ENCODE peak calls at places on chromosome 12, in nine cellular contexts. One of them, this sample, is unnamed.

GRCh38 chr12:112798019-112798760 is 6.6 kb downstream of the RPH3A start:
- DNase-seq in stomach: no peak
- DNase-seq in K562: no peak
- DNase-seq in GM12891: no peak
- DNase-seq in HCT116: no peak
- DNase-seq in transverse colon: no peak
- DNase-seq in suprapubic skin: no peak
- DNase-seq in sigmoid colon: no peak
- DNase-seq in endothelial cell of umbilical vein: peak; percentile 3
- DNase-seq in this sample: no peak

GRCh38 chr12:100151769-100152168 is 9.1 kb upstream of the BLTP3B start:
- DNase-seq in stomach: no peak
- DNase-seq in K562: no peak
- DNase-seq in GM12891: no peak
- DNase-seq in HCT116: no peak
- DNase-seq in transverse colon: no peak
- DNase-seq in suprapubic skin: peak; percentile 26
- DNase-seq in sigmoid colon: no peak
- DNase-seq in endothelial cell of umbilical vein: no peak
- DNase-seq in this sample: no peak

GRCh38 chr12:18139989-18140596 is 50.1 kb upstream of the RERGL start:
- DNase-seq in stomach: no peak
- DNase-seq in K562: no peak
- DNase-seq in GM12891: no peak
- DNase-seq in HCT116: no peak
- DNase-seq in transverse colon: no peak
- DNase-seq in suprapubic skin: no peak
- DNase-seq in sigmoid colon: no peak
- DNase-seq in endothelial cell of umbilical vein: peak; percentile 20
- DNase-seq in this sample: no peak

GRCh38 chr12:105459760-105460325 is 129.4 kb downstream of the C12orf75 start:
- DNase-seq in stomach: no peak
- DNase-seq in K562: no peak
- DNase-seq in GM12891: no peak
- DNase-seq in HCT116: no peak
- DNase-seq in transverse colon: no peak
- DNase-seq in suprapubic skin: no peak
- DNase-seq in sigmoid colon: no peak
- DNase-seq in endothelial cell of umbilical vein: peak; percentile 32
- DNase-seq in this sample: no peak

GRCh38 chr12:116624516-116624915 is 65.3 kb downstream of the MAP1LC3B2 start:
- DNase-seq in stomach: no peak
- DNase-seq in K562: no peak
- DNase-seq in GM12891: no peak
- DNase-seq in HCT116: no peak
- DNase-seq in transverse colon: no peak
- DNase-seq in suprapubic skin: no peak
- DNase-seq in sigmoid colon: no peak
- DNase-seq in endothelial cell of umbilical vein: no peak
- DNase-seq in this sample: no peak

GRCh38 chr12:52126605-52127578 is 47.4 kb downstream of the SMIM41 start:
- DNase-seq in stomach: peak; percentile 55
- DNase-seq in K562: peak; percentile 7
- DNase-seq in GM12891: no peak
- DNase-seq in HCT116: no peak
- DNase-seq in transverse colon: no peak
- DNase-seq in suprapubic skin: peak; percentile 67
- DNase-seq in sigmoid colon: no peak
- DNase-seq in endothelial cell of umbilical vein: peak; percentile 98
- DNase-seq in this sample: no peak

GRCh38 chr12:110668480-110669192 is 20.3 kb downstream of the HVCN1 start:
- DNase-seq in stomach: no peak
- DNase-seq in K562: no peak
- DNase-seq in GM12891: no peak
- DNase-seq in HCT116: no peak
- DNase-seq in transverse colon: no peak
- DNase-seq in suprapubic skin: no peak
- DNase-seq in sigmoid colon: no peak
- DNase-seq in endothelial cell of umbilical vein: no peak
- DNase-seq in this sample: no peak

GRCh38 chr12:13038491-13039161 is 5.6 kb upstream of the FAM234B start:
- DNase-seq in stomach: no peak
- DNase-seq in K562: no peak
- DNase-seq in GM12891: no peak
- DNase-seq in HCT116: no peak
- DNase-seq in transverse colon: no peak
- DNase-seq in suprapubic skin: no peak
- DNase-seq in sigmoid colon: no peak
- DNase-seq in endothelial cell of umbilical vein: no peak
- DNase-seq in this sample: no peak

GRCh38 chr12:6765634-6766581 is at the start of gene PTMS:
- DNase-seq in stomach: peak; percentile 63
- DNase-seq in K562: peak; percentile 82
- DNase-seq in GM12891: no peak
- DNase-seq in HCT116: peak; percentile 83
- DNase-seq in transverse colon: peak; percentile 79
- DNase-seq in suprapubic skin: peak; percentile 87
- DNase-seq in sigmoid colon: peak; percentile 97
- DNase-seq in endothelial cell of umbilical vein: peak; percentile 81
- DNase-seq in this sample: no peak

GRCh38 chr12:96908170-96908675 is 1.2 kb downstream of the NEDD1 start:
- DNase-seq in stomach: no peak
- DNase-seq in K562: peak; percentile 34
- DNase-seq in GM12891: no peak
- DNase-seq in HCT116: no peak
- DNase-seq in transverse colon: no peak
- DNase-seq in suprapubic skin: no peak
- DNase-seq in sigmoid colon: no peak
- DNase-seq in endothelial cell of umbilical vein: no peak
- DNase-seq in this sample: no peak

GRCh38 chr12:111428728-111429175 is 23.0 kb downstream of the SH2B3 start:
- DNase-seq in stomach: no peak
- DNase-seq in K562: no peak
- DNase-seq in GM12891: no peak
- DNase-seq in HCT116: no peak
- DNase-seq in transverse colon: peak; percentile 70
- DNase-seq in suprapubic skin: peak; percentile 79
- DNase-seq in sigmoid colon: no peak
- DNase-seq in endothelial cell of umbilical vein: peak; percentile 73
- DNase-seq in this sample: no peak

GRCh38 chr12:4423528-4424195 is 22.0 kb downstream of the FGF6 start:
- DNase-seq in stomach: no peak
- DNase-seq in K562: no peak
- DNase-seq in GM12891: no peak
- DNase-seq in HCT116: no peak
- DNase-seq in transverse colon: no peak
- DNase-seq in suprapubic skin: no peak
- DNase-seq in sigmoid colon: no peak
- DNase-seq in endothelial cell of umbilical vein: no peak
- DNase-seq in this sample: no peak

GRCh38 chr12:47367912-47368537 is 288.3 kb upstream of the AMIGO2 start:
- DNase-seq in stomach: no peak
- DNase-seq in K562: no peak
- DNase-seq in GM12891: no peak
- DNase-seq in HCT116: no peak
- DNase-seq in transverse colon: no peak
- DNase-seq in suprapubic skin: no peak
- DNase-seq in sigmoid colon: no peak
- DNase-seq in endothelial cell of umbilical vein: no peak
- DNase-seq in this sample: no peak

GRCh38 chr12:76855266-76855665 is 23.6 kb downstream of the CSRP2 start:
- DNase-seq in stomach: no peak
- DNase-seq in K562: no peak
- DNase-seq in GM12891: no peak
- DNase-seq in HCT116: no peak
- DNase-seq in transverse colon: no peak
- DNase-seq in suprapubic skin: no peak
- DNase-seq in sigmoid colon: no peak
- DNase-seq in endothelial cell of umbilical vein: no peak
- DNase-seq in this sample: no peak
- TF ChIP-seq POLR2A in stomach: no peak
- TF ChIP-seq POLR2A in K562: no peak
- TF ChIP-seq POLR2A in GM12891: no peak
- TF ChIP-seq POLR2A in HCT116: no peak
- TF ChIP-seq POLR2A in transverse colon: no peak
- TF ChIP-seq POLR2A in suprapubic skin: no peak
- TF ChIP-seq POLR2A in sigmoid colon: no peak
- TF ChIP-seq POLR2A in endothelial cell of umbilical vein: no peak
- TF ChIP-seq POLR2A in this sample: no peak

DNA sequence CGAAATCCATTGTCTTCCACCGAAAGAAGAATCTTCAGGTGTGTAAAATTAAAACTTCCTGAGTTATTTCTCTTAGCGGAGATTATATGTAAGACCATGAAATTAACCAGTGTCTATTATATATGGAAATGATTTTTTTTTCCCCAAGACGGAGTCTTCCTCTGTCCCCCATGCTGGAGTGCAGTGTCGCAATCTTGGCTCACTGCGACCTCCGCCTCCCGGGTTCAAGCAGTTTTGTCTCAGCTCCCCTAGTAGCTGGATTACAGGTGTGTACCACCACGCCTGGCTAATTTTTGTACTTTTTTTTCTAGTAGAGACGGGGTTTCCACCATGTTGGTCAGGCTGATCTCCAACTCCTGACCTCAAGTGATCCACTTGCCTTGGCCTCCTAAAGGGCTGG is 2.8 kb downstream of the RAN start:
- DNase-seq in stomach: no peak
- DNase-seq in K562: no peak
- DNase-seq in GM12891: no peak
- DNase-seq in HCT116: no peak
- DNase-seq in transverse colon: no peak
- DNase-seq in suprapubic skin: no peak
- DNase-seq in sigmoid colon: no peak
- DNase-seq in endothelial cell of umbilical vein: no peak
- DNase-seq in this sample: no peak
- TF ChIP-seq POLR2AphosphoS5 in stomach: no peak
- TF ChIP-seq POLR2AphosphoS5 in K562: no peak
- TF ChIP-seq POLR2AphosphoS5 in GM12891: no peak
- TF ChIP-seq POLR2AphosphoS5 in HCT116: no peak
- TF ChIP-seq POLR2AphosphoS5 in transverse colon: no peak
- TF ChIP-seq POLR2AphosphoS5 in suprapubic skin: no peak
- TF ChIP-seq POLR2AphosphoS5 in sigmoid colon: no peak
- TF ChIP-seq POLR2AphosphoS5 in endothelial cell of umbilical vein: no peak
- TF ChIP-seq POLR2AphosphoS5 in this sample: peak; percentile 23

GRCh38 chr12:108855284-108856169 is 1.9 kb downstream of the SSH1 start:
- DNase-seq in stomach: no peak
- DNase-seq in K562: peak; percentile 85
- DNase-seq in GM12891: no peak
- DNase-seq in HCT116: no peak
- DNase-seq in transverse colon: no peak
- DNase-seq in suprapubic skin: no peak
- DNase-seq in sigmoid colon: no peak
- DNase-seq in endothelial cell of umbilical vein: no peak
- DNase-seq in this sample: no peak
- TF ChIP-seq POLR2A in stomach: no peak
- TF ChIP-seq POLR2A in K562: no peak
- TF ChIP-seq POLR2A in GM12891: no peak
- TF ChIP-seq POLR2A in HCT116: no peak
- TF ChIP-seq POLR2A in transverse colon: no peak
- TF ChIP-seq POLR2A in suprapubic skin: no peak
- TF ChIP-seq POLR2A in sigmoid colon: no peak
- TF ChIP-seq POLR2A in endothelial cell of umbilical vein: no peak
- TF ChIP-seq POLR2A in this sample: no peak

GRCh38 chr12:131008461-131009270 is 55.0 kb downstream of the ADGRD1 start:
- DNase-seq in stomach: no peak
- DNase-seq in K562: no peak
- DNase-seq in GM12891: no peak
- DNase-seq in HCT116: no peak
- DNase-seq in transverse colon: no peak
- DNase-seq in suprapubic skin: no peak
- DNase-seq in sigmoid colon: no peak
- DNase-seq in endothelial cell of umbilical vein: no peak
- DNase-seq in this sample: no peak
- TF ChIP-seq POLR2AphosphoS5 in stomach: no peak
- TF ChIP-seq POLR2AphosphoS5 in K562: no peak
- TF ChIP-seq POLR2AphosphoS5 in GM12891: no peak
- TF ChIP-seq POLR2AphosphoS5 in HCT116: no peak
- TF ChIP-seq POLR2AphosphoS5 in transverse colon: no peak
- TF ChIP-seq POLR2AphosphoS5 in suprapubic skin: no peak
- TF ChIP-seq POLR2AphosphoS5 in sigmoid colon: no peak
- TF ChIP-seq POLR2AphosphoS5 in endothelial cell of umbilical vein: no peak
- TF ChIP-seq POLR2AphosphoS5 in this sample: no peak

DNA sequence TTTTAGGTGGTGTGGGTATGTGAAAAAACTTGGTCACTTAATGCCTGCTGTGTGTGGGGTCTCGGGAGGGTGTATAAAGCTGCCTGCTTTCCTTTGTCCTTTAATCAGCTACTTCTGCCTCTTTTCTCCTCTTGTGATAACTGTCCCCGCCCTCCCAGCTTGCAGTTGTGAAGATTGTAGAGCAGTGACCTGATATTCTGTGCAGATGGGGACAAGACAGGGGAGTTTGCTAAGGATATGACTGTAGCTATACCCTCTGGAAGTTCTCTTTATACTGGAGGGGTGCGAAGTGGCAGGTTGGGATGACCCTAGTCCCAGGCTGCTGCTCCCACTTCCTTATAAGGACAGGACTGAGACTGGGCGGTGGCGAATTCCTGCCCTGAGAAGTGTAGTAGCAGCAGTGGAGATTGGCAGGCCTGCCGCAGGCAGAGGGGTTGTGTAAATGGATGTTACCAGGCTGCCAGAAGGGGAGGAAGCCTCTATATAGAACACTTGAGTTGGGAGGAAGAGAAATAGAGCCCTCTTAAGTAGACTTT is 835 bp downstream of the MYL6 start:
- DNase-seq in stomach: peak; percentile 82
- DNase-seq in K562: peak; percentile 47
- DNase-seq in GM12891: no peak
- DNase-seq in HCT116: no peak
- DNase-seq in transverse colon: peak; percentile 89
- DNase-seq in suprapubic skin: peak; percentile 93
- DNase-seq in sigmoid colon: peak; percentile 97
- DNase-seq in endothelial cell of umbilical vein: peak; percentile 57
- DNase-seq in this sample: no peak
- TF ChIP-seq POLR2A in stomach: no peak
- TF ChIP-seq POLR2A in K562: no peak
- TF ChIP-seq POLR2A in GM12891: peak; percentile 16
- TF ChIP-seq POLR2A in HCT116: no peak
- TF ChIP-seq POLR2A in transverse colon: peak; percentile 84
- TF ChIP-seq POLR2A in suprapubic skin: no peak
- TF ChIP-seq POLR2A in sigmoid colon: peak; percentile 88
- TF ChIP-seq POLR2A in endothelial cell of umbilical vein: no peak
- TF ChIP-seq POLR2A in this sample: no peak

GRCh38 chr12:79911889-79912656 is 22.8 kb downstream of the PPP1R12A start:
- DNase-seq in stomach: no peak
- DNase-seq in K562: no peak
- DNase-seq in GM12891: no peak
- DNase-seq in HCT116: no peak
- DNase-seq in transverse colon: no peak
- DNase-seq in suprapubic skin: no peak
- DNase-seq in sigmoid colon: no peak
- DNase-seq in endothelial cell of umbilical vein: no peak
- DNase-seq in this sample: no peak
- TF ChIP-seq POLR2AphosphoS5 in stomach: peak; percentile 21
- TF ChIP-seq POLR2AphosphoS5 in K562: no peak
- TF ChIP-seq POLR2AphosphoS5 in GM12891: no peak
- TF ChIP-seq POLR2AphosphoS5 in HCT116: no peak
- TF ChIP-seq POLR2AphosphoS5 in transverse colon: no peak
- TF ChIP-seq POLR2AphosphoS5 in suprapubic skin: no peak
- TF ChIP-seq POLR2AphosphoS5 in sigmoid colon: no peak
- TF ChIP-seq POLR2AphosphoS5 in endothelial cell of umbilical vein: no peak
- TF ChIP-seq POLR2AphosphoS5 in this sample: no peak

This sample was measured in GM12892.